ENCODE peak calls at places on chromosomes 3 and 15, in eight cellular contexts. One of them, this sample, is unnamed.

GRCh38 chr15:40344631-40345120 is 3.9 kb upstream of the CCDC9B start:
- DNase-seq in glomerular endothelial cell: no peak
- DNase-seq in stimulated activated CD8-positive, alpha-beta memory T cell treated with anti-CD3 and anti-CD28 coated beads, Interleukin-15, amount 100 ng/mL, for 4 hours: no peak
- DNase-seq in left lung: peak; percentile 87
- DNase-seq in stimulated activated effector memory CD8-positive, alpha-beta T cell treated with anti-CD3 and anti-CD28 coated beads, Interleukin-12 subunit alpha, Interleukin-12 subunit beta, amount 100 ng/mL, for 72 hours: peak; percentile 84
- DNase-seq in NCI-H226: no peak
- DNase-seq in anterior cingulate cortex: peak; percentile 43
- DNase-seq in NCI-H460: peak; percentile 56
- DNase-seq in this sample: no peak

GRCh38 chr3:44077267-44077666 is 164.4 kb upstream of the TOPAZ1 start:
- DNase-seq in NCI-H460: no peak
- DNase-seq in left lung: no peak
- DNase-seq in anterior cingulate cortex: no peak
- DNase-seq in stimulated activated CD8-positive, alpha-beta memory T cell treated with anti-CD3 and anti-CD28 coated beads, Interleukin-15, amount 100 ng/mL, for 4 hours: no peak
- DNase-seq in stimulated activated effector memory CD8-positive, alpha-beta T cell treated with anti-CD3 and anti-CD28 coated beads, Interleukin-12 subunit alpha, Interleukin-12 subunit beta, amount 100 ng/mL, for 72 hours: no peak
- DNase-seq in NCI-H226: no peak
- DNase-seq in glomerular endothelial cell: no peak
- DNase-seq in this sample: no peak

GRCh38 chr3:182027366-182027765 is 315.6 kb downstream of the SOX2 start:
- DNase-seq in anterior cingulate cortex: no peak
- DNase-seq in glomerular endothelial cell: no peak
- DNase-seq in stimulated activated CD8-positive, alpha-beta memory T cell treated with anti-CD3 and anti-CD28 coated beads, Interleukin-15, amount 100 ng/mL, for 4 hours: no peak
- DNase-seq in stimulated activated effector memory CD8-positive, alpha-beta T cell treated with anti-CD3 and anti-CD28 coated beads, Interleukin-12 subunit alpha, Interleukin-12 subunit beta, amount 100 ng/mL, for 72 hours: no peak
- DNase-seq in NCI-H226: peak; percentile 17
- DNase-seq in NCI-H460: no peak
- DNase-seq in left lung: no peak
- DNase-seq in this sample: no peak

GRCh38 chr15:83312046-83312445 is 27.6 kb upstream of the BNC1 start:
- DNase-seq in glomerular endothelial cell: no peak
- DNase-seq in anterior cingulate cortex: no peak
- DNase-seq in NCI-H460: no peak
- DNase-seq in stimulated activated CD8-positive, alpha-beta memory T cell treated with anti-CD3 and anti-CD28 coated beads, Interleukin-15, amount 100 ng/mL, for 4 hours: no peak
- DNase-seq in NCI-H226: no peak
- DNase-seq in left lung: no peak
- DNase-seq in stimulated activated effector memory CD8-positive, alpha-beta T cell treated with anti-CD3 and anti-CD28 coated beads, Interleukin-12 subunit alpha, Interleukin-12 subunit beta, amount 100 ng/mL, for 72 hours: no peak
- DNase-seq in this sample: no peak

GRCh38 chr3:130276203-130276803 is 69.2 kb upstream of the COL6A5 start:
- DNase-seq in left lung: no peak
- DNase-seq in stimulated activated CD8-positive, alpha-beta memory T cell treated with anti-CD3 and anti-CD28 coated beads, Interleukin-15, amount 100 ng/mL, for 4 hours: no peak
- DNase-seq in anterior cingulate cortex: no peak
- DNase-seq in NCI-H460: peak; percentile 41
- DNase-seq in NCI-H226: peak; percentile 33
- DNase-seq in stimulated activated effector memory CD8-positive, alpha-beta T cell treated with anti-CD3 and anti-CD28 coated beads, Interleukin-12 subunit alpha, Interleukin-12 subunit beta, amount 100 ng/mL, for 72 hours: no peak
- DNase-seq in glomerular endothelial cell: peak; percentile 27
- DNase-seq in this sample: no peak

GRCh38 chr3:146543461-146544012 is 870 bp downstream of the PLSCR1 start:
- DNase-seq in glomerular endothelial cell: no peak
- DNase-seq in NCI-H460: no peak
- DNase-seq in left lung: no peak
- DNase-seq in stimulated activated CD8-positive, alpha-beta memory T cell treated with anti-CD3 and anti-CD28 coated beads, Interleukin-15, amount 100 ng/mL, for 4 hours: no peak
- DNase-seq in anterior cingulate cortex: no peak
- DNase-seq in stimulated activated effector memory CD8-positive, alpha-beta T cell treated with anti-CD3 and anti-CD28 coated beads, Interleukin-12 subunit alpha, Interleukin-12 subunit beta, amount 100 ng/mL, for 72 hours: no peak
- DNase-seq in NCI-H226: no peak
- DNase-seq in this sample: no peak

GRCh38 chr15:39230205-39230916 is 350.5 kb upstream of the THBS1 start:
- DNase-seq in NCI-H460: no peak
- DNase-seq in left lung: no peak
- DNase-seq in stimulated activated CD8-positive, alpha-beta memory T cell treated with anti-CD3 and anti-CD28 coated beads, Interleukin-15, amount 100 ng/mL, for 4 hours: no peak
- DNase-seq in anterior cingulate cortex: no peak
- DNase-seq in glomerular endothelial cell: peak; percentile 99
- DNase-seq in NCI-H226: no peak
- DNase-seq in stimulated activated effector memory CD8-positive, alpha-beta T cell treated with anti-CD3 and anti-CD28 coated beads, Interleukin-12 subunit alpha, Interleukin-12 subunit beta, amount 100 ng/mL, for 72 hours: no peak
- DNase-seq in this sample: no peak

GRCh38 chr15:36884404-36885335 is 215.7 kb downstream of the MEIS2 start:
- DNase-seq in stimulated activated effector memory CD8-positive, alpha-beta T cell treated with anti-CD3 and anti-CD28 coated beads, Interleukin-12 subunit alpha, Interleukin-12 subunit beta, amount 100 ng/mL, for 72 hours: no peak
- DNase-seq in glomerular endothelial cell: no peak
- DNase-seq in NCI-H226: no peak
- DNase-seq in stimulated activated CD8-positive, alpha-beta memory T cell treated with anti-CD3 and anti-CD28 coated beads, Interleukin-15, amount 100 ng/mL, for 4 hours: no peak
- DNase-seq in NCI-H460: no peak
- DNase-seq in anterior cingulate cortex: no peak
- DNase-seq in left lung: no peak
- DNase-seq in this sample: no peak

GRCh38 chr15:41556657-41557056 is 2.4 kb upstream of the TYRO3 start:
- DNase-seq in anterior cingulate cortex: no peak
- DNase-seq in NCI-H460: no peak
- DNase-seq in stimulated activated CD8-positive, alpha-beta memory T cell treated with anti-CD3 and anti-CD28 coated beads, Interleukin-15, amount 100 ng/mL, for 4 hours: no peak
- DNase-seq in NCI-H226: no peak
- DNase-seq in left lung: no peak
- DNase-seq in stimulated activated effector memory CD8-positive, alpha-beta T cell treated with anti-CD3 and anti-CD28 coated beads, Interleukin-12 subunit alpha, Interleukin-12 subunit beta, amount 100 ng/mL, for 72 hours: no peak
- DNase-seq in glomerular endothelial cell: no peak
- DNase-seq in this sample: no peak

GRCh38 chr15:34154725-34155204 is 52.9 kb downstream of the PGBD4 start:
- DNase-seq in left lung: no peak
- DNase-seq in NCI-H226: no peak
- DNase-seq in stimulated activated CD8-positive, alpha-beta memory T cell treated with anti-CD3 and anti-CD28 coated beads, Interleukin-15, amount 100 ng/mL, for 4 hours: no peak
- DNase-seq in glomerular endothelial cell: no peak
- DNase-seq in stimulated activated effector memory CD8-positive, alpha-beta T cell treated with anti-CD3 and anti-CD28 coated beads, Interleukin-12 subunit alpha, Interleukin-12 subunit beta, amount 100 ng/mL, for 72 hours: no peak
- DNase-seq in NCI-H460: no peak
- DNase-seq in anterior cingulate cortex: no peak
- DNase-seq in this sample: no peak

GRCh38 chr3:37812497-37812896 is 49.2 kb upstream of the CTDSPL start:
- DNase-seq in NCI-H226: no peak
- DNase-seq in left lung: no peak
- DNase-seq in stimulated activated CD8-positive, alpha-beta memory T cell treated with anti-CD3 and anti-CD28 coated beads, Interleukin-15, amount 100 ng/mL, for 4 hours: no peak
- DNase-seq in glomerular endothelial cell: no peak
- DNase-seq in anterior cingulate cortex: no peak
- DNase-seq in stimulated activated effector memory CD8-positive, alpha-beta T cell treated with anti-CD3 and anti-CD28 coated beads, Interleukin-12 subunit alpha, Interleukin-12 subunit beta, amount 100 ng/mL, for 72 hours: no peak
- DNase-seq in NCI-H460: no peak
- DNase-seq in this sample: peak; percentile 25

GRCh38 chr3:64595253-64595694 is 92.5 kb downstream of the ADAMTS9 start:
- DNase-seq in left lung: no peak
- DNase-seq in NCI-H460: no peak
- DNase-seq in anterior cingulate cortex: no peak
- DNase-seq in stimulated activated CD8-positive, alpha-beta memory T cell treated with anti-CD3 and anti-CD28 coated beads, Interleukin-15, amount 100 ng/mL, for 4 hours: no peak
- DNase-seq in stimulated activated effector memory CD8-positive, alpha-beta T cell treated with anti-CD3 and anti-CD28 coated beads, Interleukin-12 subunit alpha, Interleukin-12 subunit beta, amount 100 ng/mL, for 72 hours: no peak
- DNase-seq in NCI-H226: no peak
- DNase-seq in glomerular endothelial cell: no peak
- DNase-seq in this sample: peak; percentile 48

GRCh38 chr15:55389276-55389631 is 18.9 kb downstream of the CCPG1 start:
- DNase-seq in NCI-H226: peak; percentile 20
- DNase-seq in stimulated activated effector memory CD8-positive, alpha-beta T cell treated with anti-CD3 and anti-CD28 coated beads, Interleukin-12 subunit alpha, Interleukin-12 subunit beta, amount 100 ng/mL, for 72 hours: no peak
- DNase-seq in glomerular endothelial cell: no peak
- DNase-seq in NCI-H460: no peak
- DNase-seq in stimulated activated CD8-positive, alpha-beta memory T cell treated with anti-CD3 and anti-CD28 coated beads, Interleukin-15, amount 100 ng/mL, for 4 hours: no peak
- DNase-seq in anterior cingulate cortex: no peak
- DNase-seq in left lung: no peak
- DNase-seq in this sample: no peak

GRCh38 chr3:30344288-30344687 is 262.1 kb upstream of the TGFBR2 start:
- DNase-seq in anterior cingulate cortex: no peak
- DNase-seq in NCI-H460: no peak
- DNase-seq in glomerular endothelial cell: no peak
- DNase-seq in NCI-H226: no peak
- DNase-seq in left lung: no peak
- DNase-seq in stimulated activated CD8-positive, alpha-beta memory T cell treated with anti-CD3 and anti-CD28 coated beads, Interleukin-15, amount 100 ng/mL, for 4 hours: no peak
- DNase-seq in stimulated activated effector memory CD8-positive, alpha-beta T cell treated with anti-CD3 and anti-CD28 coated beads, Interleukin-12 subunit alpha, Interleukin-12 subunit beta, amount 100 ng/mL, for 72 hours: no peak
- DNase-seq in this sample: no peak

GRCh38 chr15:80177151-80177550 is 24.4 kb downstream of the FAH start:
- DNase-seq in anterior cingulate cortex: no peak
- DNase-seq in left lung: no peak
- DNase-seq in NCI-H460: no peak
- DNase-seq in stimulated activated effector memory CD8-positive, alpha-beta T cell treated with anti-CD3 and anti-CD28 coated beads, Interleukin-12 subunit alpha, Interleukin-12 subunit beta, amount 100 ng/mL, for 72 hours: no peak
- DNase-seq in glomerular endothelial cell: no peak
- DNase-seq in NCI-H226: no peak
- DNase-seq in stimulated activated CD8-positive, alpha-beta memory T cell treated with anti-CD3 and anti-CD28 coated beads, Interleukin-15, amount 100 ng/mL, for 4 hours: no peak
- DNase-seq in this sample: no peak

GRCh38 chr15:39321977-39322376 is 258.9 kb upstream of the THBS1 start:
- DNase-seq in NCI-H460: no peak
- DNase-seq in stimulated activated effector memory CD8-positive, alpha-beta T cell treated with anti-CD3 and anti-CD28 coated beads, Interleukin-12 subunit alpha, Interleukin-12 subunit beta, amount 100 ng/mL, for 72 hours: no peak
- DNase-seq in glomerular endothelial cell: no peak
- DNase-seq in left lung: no peak
- DNase-seq in anterior cingulate cortex: no peak
- DNase-seq in stimulated activated CD8-positive, alpha-beta memory T cell treated with anti-CD3 and anti-CD28 coated beads, Interleukin-15, amount 100 ng/mL, for 4 hours: no peak
- DNase-seq in NCI-H226: no peak
- DNase-seq in this sample: no peak